ENCODE peak calls at places on chromosomes 4 and X, in five cellular contexts. S is natural killer cell, X is tibial artery, I is suprapubic skin, D is mucosa of descending colon. V is an unnamed sample.

GRCh38 chr4:138875886-138876608 is 139.5 kb upstream of the NOCT start:
- DNase-seq in S (no peak), X (no peak), I (no peak), D (no peak), V (no peak)

GRCh38 chr4:15695240-15695699 is 7.6 kb upstream of the BST1 start:
- DNase-seq in S (no peak), X (no peak), I (no peak), D (no peak), V (no peak)

GRCh38 chrX:8364369-8365141 is 100.1 kb upstream of the VCX3B start:
- DNase-seq in S (no peak), X (no peak), I (no peak), D (no peak), V (no peak)

GRCh38 chrX:39476596-39476995 is 621.2 kb downstream of the BCOR start:
- DNase-seq in S (no peak), X (no peak), I (no peak), D (no peak), V (no peak)

GRCh38 chrX:49177338-49177833 is 5.7 kb downstream of the PLP2 start:
- DNase-seq in S (no peak), X (no peak), I (no peak), D (peak), V (no peak)

GRCh38 chr4:141047228-141047884 is 85.9 kb downstream of the RNF150 start:
- DNase-seq in S (no peak), X (no peak), I (no peak), D (no peak), V (no peak)

GRCh38 chr4:113732923-113733527 is 28.5 kb downstream of the CAMK2D start:
- DNase-seq in S (no peak), X (no peak), I (no peak), D (no peak), V (no peak)

GRCh38 chr4:186013404-186014186 is 55.4 kb upstream of the TLR3 start:
- DNase-seq in S (no peak), X (no peak), I (no peak), D (no peak), V (no peak)

GRCh38 chr4:152862608-152863007 is 73.5 kb upstream of the FHDC1 start:
- DNase-seq in S (no peak), X (no peak), I (no peak), D (no peak), V (no peak)

GRCh38 chrX:47247206-47247998 is 14.6 kb downstream of the USP11 start:
- DNase-seq in S (no peak), X (no peak), I (no peak), D (no peak), V (no peak)

GRCh38 chrX:9885150-9885549 is 82.0 kb upstream of the CLDN34 start:
- DNase-seq in S (peak), X (peak), I (no peak), D (no peak), V (peak)

GRCh38 chr4:170386511-170386910 is 296.8 kb upstream of the AADAT start:
- DNase-seq in S (no peak), X (no peak), I (no peak), D (no peak), V (no peak)

GRCh38 chrX:96424007-96424406 is 260.6 kb upstream of the DIAPH2 start:
- DNase-seq in S (no peak), X (no peak), I (no peak), D (no peak), V (no peak)

GRCh38 chr4:77358315-77358928 is 201.4 kb downstream of the CCNG2 start:
- DNase-seq in S (no peak), X (no peak), I (no peak), D (no peak), V (no peak)

GRCh38 chrX:31223817-31224216 is 152.0 kb upstream of the FTHL17 start:
- DNase-seq in S (no peak), X (no peak), I (no peak), D (no peak), V (no peak)

GRCh38 chrX:41716217-41716616 is 7.8 kb upstream of the GPR82 start:
- DNase-seq in S (no peak), X (no peak), I (no peak), D (no peak), V (no peak)

GRCh38 chr4:139672215-139672614 is 6.6 kb downstream of the MGST2 start:
- DNase-seq in S (no peak), X (no peak), I (no peak), D (no peak), V (no peak)

GRCh38 chr4:8232748-8233147 is 33.7 kb downstream of the SH3TC1 start:
- DNase-seq in S (no peak), X (no peak), I (no peak), D (peak), V (no peak)

GRCh38 chrX:41522071-41522470 is 74.9 kb downstream of the NYX start:
- DNase-seq in S (no peak), X (no peak), I (no peak), D (no peak), V (no peak)

GRCh38 chr4:165715989-165716388 is 157.0 kb upstream of the TLL1 start:
- DNase-seq in S (no peak), X (no peak), I (no peak), D (no peak), V (no peak)

GRCh38 chr4:26839534-26839951 is 21.1 kb upstream of the STIM2 start:
- DNase-seq in S (no peak), X (no peak), I (no peak), D (no peak), V (no peak)

GRCh38 chrX:1537031-1537715 is at the start of gene P2RY8:
- DNase-seq in S (peak), X (peak), I (peak), D (peak), V (peak)

GRCh38 chr4:13399257-13399656 is 84.9 kb downstream of the RAB28 start:
- DNase-seq in S (no peak), X (no peak), I (no peak), D (no peak), V (no peak)

GRCh38 chr4:125741825-125742452 is 427.2 kb downstream of the FAT4 start:
- DNase-seq in S (no peak), X (no peak), I (no peak), D (no peak), V (no peak)

GRCh38 chr4:44351069-44351468 is 97.5 kb downstream of the KCTD8 start:
- DNase-seq in S (no peak), X (no peak), I (no peak), D (no peak), V (no peak)

GRCh38 chr4:168832746-168833575 is 177.1 kb downstream of the CBR4 start:
- DNase-seq in S (peak), X (peak), I (peak), D (peak), V (no peak)

GRCh38 chr4:37023504-37023903 is 221.0 kb upstream of the NWD2 start:
- DNase-seq in S (no peak), X (no peak), I (no peak), D (no peak), V (no peak)

GRCh38 chr4:66071911-66072310 is 401.6 kb upstream of the EPHA5 start:
- DNase-seq in S (no peak), X (no peak), I (no peak), D (no peak), V (no peak)

GRCh38 chr4:145502809-145503208 is 21.2 kb downstream of the SMAD1 start:
- DNase-seq in S (no peak), X (no peak), I (no peak), D (no peak), V (no peak)

GRCh38 chr4:121736735-121737351 is 28.1 kb downstream of the SMIM43 start:
- DNase-seq in S (no peak), X (peak), I (no peak), D (no peak), V (no peak)

GRCh38 chr4:166174717-166175510 is 301.9 kb downstream of the TLL1 start:
- DNase-seq in S (no peak), X (no peak), I (no peak), D (no peak), V (no peak)

GRCh38 chrX:11970935-11971334 is 167.3 kb upstream of the FRMPD4 start:
- DNase-seq in S (no peak), X (no peak), I (no peak), D (no peak), V (no peak)

GRCh38 chr4:165621983-165622382 is 243.2 kb downstream of the CPE start:
- DNase-seq in S (no peak), X (no peak), I (no peak), D (no peak), V (no peak)

GRCh38 chr4:127196656-127197352 is 436.0 kb upstream of the INTU start:
- DNase-seq in S (no peak), X (no peak), I (no peak), D (no peak), V (no peak)
- TF ChIP-seq CTCF in S (no peak), X (no peak), I (no peak), D (no peak), V (no peak)

GRCh38 chr4:85474356-85474755 is 594 bp upstream of the ARHGAP24 start:
- DNase-seq in S (no peak), X (no peak), I (no peak), D (no peak), V (no peak)
- TF ChIP-seq CTCF in S (no peak), X (no peak), I (no peak), D (no peak), V (no peak)

DNA sequence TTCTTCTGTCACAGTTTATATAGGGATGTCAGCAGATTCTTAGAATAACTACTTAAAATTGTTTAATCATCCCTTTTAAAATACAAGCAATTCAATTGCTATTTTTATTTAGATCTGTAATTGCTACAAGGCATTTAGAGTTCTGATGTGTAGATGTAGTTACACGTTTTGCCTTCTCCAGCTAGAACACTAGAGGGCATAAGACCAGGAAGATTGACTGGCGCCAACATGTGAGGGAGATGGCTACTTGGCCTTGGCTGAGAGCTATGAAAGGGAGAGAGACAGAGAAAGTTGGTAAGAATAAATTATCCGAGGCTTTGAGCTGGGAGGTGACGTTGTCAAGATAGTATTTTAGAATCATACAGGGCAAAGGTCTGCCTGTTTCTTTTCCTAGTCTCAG is 563.7 kb upstream of the PRKX start:
- DNase-seq in S (no peak), X (no peak), I (no peak), D (no peak), V (no peak)
- TF ChIP-seq CTCF in S (no peak), X (no peak), I (no peak), D (no peak), V (no peak)

GRCh38 chr4:78592104-78592783 is 40.7 kb downstream of the ANXA3 start:
- DNase-seq in S (no peak), X (no peak), I (no peak), D (no peak), V (no peak)
- TF ChIP-seq CTCF in S (no peak), X (no peak), I (no peak), D (no peak), V (peak)

DNA sequence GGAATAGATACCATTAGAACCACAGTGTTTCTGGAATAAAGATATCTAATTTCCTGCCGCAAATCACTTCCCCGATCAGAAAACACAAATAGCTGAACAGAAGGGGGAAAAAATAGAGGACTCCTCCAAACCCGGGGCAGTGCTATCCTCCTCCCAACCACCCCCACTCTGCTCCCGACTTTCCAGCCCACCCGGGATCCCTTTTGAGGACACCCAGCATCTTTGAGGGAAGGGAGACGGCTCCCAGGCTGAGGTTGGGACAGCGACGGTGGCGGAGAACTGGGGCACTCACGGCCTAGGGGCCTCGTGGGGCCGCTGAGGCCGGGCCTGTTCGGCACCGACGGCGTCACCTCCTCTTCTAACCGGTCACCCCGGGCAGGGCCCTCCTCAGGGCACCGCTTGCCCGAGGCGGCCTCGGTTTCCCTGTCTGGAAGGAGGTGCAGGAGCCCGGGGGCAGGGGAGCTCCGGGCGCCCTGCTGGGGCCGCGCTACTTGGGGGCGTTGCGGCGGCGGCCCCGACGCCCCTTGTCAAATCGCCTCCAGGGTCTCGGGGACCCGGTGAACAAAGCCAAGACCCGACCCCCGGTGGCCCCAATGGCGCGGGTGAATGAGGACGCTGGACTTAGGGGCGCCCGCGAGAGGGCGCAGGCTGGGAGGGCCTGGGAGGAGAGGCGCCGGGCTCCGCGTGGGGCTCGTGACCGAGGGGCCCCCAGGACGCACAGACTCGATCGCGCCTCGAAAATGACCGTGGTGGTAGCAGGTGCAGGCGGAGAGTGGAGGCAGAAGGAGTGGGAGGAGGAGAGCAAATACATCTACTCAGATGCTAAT is 6.9 kb upstream of the ARX start:
- DNase-seq in S (no peak), X (no peak), I (no peak), D (no peak), V (no peak)
- TF ChIP-seq CTCF in S (no peak), X (no peak), I (no peak), D (no peak), V (no peak)

GRCh38 chr4:81919238-81919637 is 447.5 kb upstream of the RASGEF1B start:
- DNase-seq in S (no peak), X (no peak), I (no peak), D (no peak), V (no peak)

GRCh38 chr4:81914623-81915022 is 442.9 kb upstream of the RASGEF1B start:
- DNase-seq in S (no peak), X (no peak), I (no peak), D (no peak), V (no peak)

GRCh38 chr4:81915430-81915829 is 443.7 kb upstream of the RASGEF1B start:
- DNase-seq in S (no peak), X (no peak), I (no peak), D (no peak), V (no peak)

GRCh38 chr4:81912420-81912819 is 440.7 kb upstream of the RASGEF1B start:
- DNase-seq in S (no peak), X (no peak), I (no peak), D (no peak), V (no peak)

GRCh38 chr4:81913427-81913878 is 441.7 kb upstream of the RASGEF1B start:
- DNase-seq in S (peak), X (no peak), I (no peak), D (no peak), V (peak)
- TF ChIP-seq CTCF in S (peak), X (peak), I (no peak), D (peak), V (peak)

DNA sequence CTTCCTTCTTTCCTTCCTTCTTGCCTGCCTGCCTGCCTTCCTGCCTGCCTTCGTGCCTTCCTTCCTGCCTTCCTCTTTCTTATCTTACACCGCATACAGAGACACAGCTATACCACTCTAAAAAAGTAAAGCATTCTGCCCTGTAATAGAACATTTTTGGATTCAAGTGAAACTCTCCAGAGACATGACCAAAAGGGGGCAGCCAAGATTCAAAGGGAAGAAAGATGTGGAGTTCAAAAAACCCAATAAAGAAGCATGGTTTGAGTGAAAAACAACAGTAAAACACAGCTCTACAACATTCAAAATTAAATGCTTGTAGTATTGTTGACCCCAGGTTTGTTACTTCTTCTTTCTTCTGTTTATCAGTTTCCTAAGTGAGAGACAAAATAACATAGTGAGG is 914.9 kb upstream of the PCDH7 start:
- DNase-seq in S (no peak), X (no peak), I (no peak), D (no peak), V (no peak)
- TF ChIP-seq CTCF in S (no peak), X (no peak), I (no peak), D (no peak), V (no peak)

DNA sequence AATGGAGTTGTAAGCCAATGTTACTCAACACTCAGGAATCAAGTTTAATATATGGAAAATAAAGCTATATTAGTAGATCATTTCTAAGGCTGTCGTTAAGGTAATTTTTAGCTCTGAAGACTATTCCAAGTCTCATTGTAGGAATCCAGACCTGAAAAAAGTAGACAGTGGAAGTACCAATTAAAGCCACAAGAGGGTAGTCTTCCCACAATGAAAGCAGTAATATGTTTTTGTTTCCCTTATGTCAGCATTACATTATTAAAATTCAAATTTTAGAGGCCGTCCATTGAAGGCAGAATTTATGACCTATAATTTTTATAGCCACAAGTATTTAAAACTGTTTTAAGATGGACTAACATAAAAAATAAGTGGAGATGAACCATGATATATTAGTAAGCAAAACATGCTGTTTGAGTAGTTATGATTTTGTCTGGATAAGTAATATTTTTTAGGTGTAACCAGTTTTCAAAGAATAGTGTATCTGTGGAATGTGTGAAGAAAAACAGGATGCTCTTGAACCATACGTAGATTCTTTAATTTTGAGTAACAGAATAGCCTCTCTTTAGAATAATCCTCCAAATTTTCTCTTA is 372.6 kb upstream of the TECRL start:
- DNase-seq in S (no peak), X (no peak), I (no peak), D (no peak), V (no peak)
- TF ChIP-seq CTCF in S (no peak), X (peak), I (peak), D (no peak), V (peak)

DNA sequence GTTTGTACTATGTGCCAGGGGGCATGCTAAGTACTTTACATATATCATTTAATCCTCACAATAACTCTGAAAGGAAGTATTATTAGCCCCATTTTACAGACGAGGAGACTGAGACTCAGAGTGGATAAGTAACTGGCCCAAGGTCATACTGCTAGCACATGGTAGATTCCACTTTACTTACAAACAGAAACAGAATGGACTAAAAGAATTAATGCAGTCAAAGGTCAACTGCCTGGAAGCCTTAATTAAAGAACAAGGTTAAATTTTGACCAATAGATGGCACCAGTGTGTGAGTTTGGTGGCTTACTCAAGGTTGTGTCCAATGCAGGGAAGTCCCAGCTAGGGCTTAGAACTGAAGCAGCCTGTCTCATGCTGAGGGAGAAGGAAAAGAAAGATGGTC is 4.7 kb downstream of the RIPPLY1 start:
- DNase-seq in S (no peak), X (no peak), I (no peak), D (no peak), V (no peak)
- TF ChIP-seq CTCF in S (peak), X (no peak), I (no peak), D (no peak), V (peak)

GRCh38 chr4:163142246-163142645 is 24.4 kb downstream of the NAF1 start:
- DNase-seq in S (no peak), X (no peak), I (no peak), D (no peak), V (no peak)
- TF ChIP-seq CTCF in S (no peak), X (no peak), I (no peak), D (no peak), V (no peak)